ENCODE peak calls at places on chromosomes 16 and 17, in five cellular contexts. O is epithelial cell of esophagus, D is GM23338, I is left cardiac atrium, W is fibroblast of the aortic adventitia. P is an unnamed sample.
A peak's percentile ranks its signal among the peaks of the same experiment; 100 is the strongest.

GRCh38 chr17:42087042-42087701 is 11.1 kb downstream of the ZNF385C start:
- DNase-seq in O (no peak), D (no peak), I (no peak), W (no peak), P (no peak)

GRCh38 chr17:28372203-28372944 is 880 bp downstream of the SARM1 start:
- DNase-seq in O (no peak), D (peak; percentile 54), I (no peak), W (peak; percentile 31), P (no peak)

GRCh38 chr16:86095131-86095752 is 196.3 kb downstream of the IRF8 start:
- DNase-seq in O (no peak), D (no peak), I (no peak), W (no peak), P (no peak)

GRCh38 chr17:30378191-30378796 is 433 bp upstream of the CPD start:
- DNase-seq in O (peak; percentile 14), D (peak; percentile 37), I (peak; percentile 37), W (no peak), P (peak; percentile 37)

GRCh38 chr17:63995626-63996025 is 2.5 kb upstream of the PRR29 start:
- DNase-seq in O (no peak), D (no peak), I (no peak), W (no peak), P (no peak)

GRCh38 chr17:28033972-28034714 is 8.3 kb upstream of the NLK start:
- DNase-seq in O (peak; percentile 87), D (no peak), I (no peak), W (peak; percentile 88), P (no peak)

GRCh38 chr17:45371414-45372324 is 54.8 kb upstream of the MAP3K14 start:
- DNase-seq in O (peak; percentile 96), D (peak; percentile 95), I (peak; percentile 91), W (peak; percentile 95), P (no peak)

GRCh38 chr16:66342294-66342900 is 24.1 kb upstream of the CDH5 start:
- DNase-seq in O (no peak), D (peak; percentile 79), I (no peak), W (no peak), P (no peak)

GRCh38 chr16:2905241-2905987 is 6.3 kb upstream of the FLYWCH1 start:
- DNase-seq in O (peak; percentile 100), D (peak; percentile 100), I (peak; percentile 99), W (peak; percentile 99), P (peak; percentile 82)

GRCh38 chr17:20771104-20771503 is 191.6 kb downstream of the CDRT15L2 start:
- DNase-seq in O (no peak), D (no peak), I (no peak), W (no peak), P (no peak)

GRCh38 chr17:74919440-74920305 is 3.4 kb downstream of the USH1G start:
- DNase-seq in O (no peak), D (peak; percentile 82), I (no peak), W (peak; percentile 7), P (no peak)

GRCh38 chr17:64384253-64385186 is 6.1 kb downstream of the PECAM1 start:
- DNase-seq in O (no peak), D (no peak), I (no peak), W (peak; percentile 19), P (no peak)

GRCh38 chr17:46943511-46944393 is 20.8 kb downstream of the GOSR2 start:
- DNase-seq in O (no peak), D (peak; percentile 67), I (no peak), W (peak; percentile 30), P (no peak)

GRCh38 chr16:70688266-70688742 is 2.5 kb upstream of the MTSS2 start:
- DNase-seq in O (no peak), D (peak; percentile 60), I (no peak), W (peak; percentile 29), P (no peak)

P was measured in effector CD4-positive, alpha-beta T cell.